ENCODE peak calls at places on chromosomes 3 and 15, in five cellular contexts. A is GM04504, Y is skeletal muscle cell, E is amniotic epithelial cell, O is Calu3. C is an unnamed sample.

GRCh38 chr3:9676780-9677179 is 26.9 kb upstream of the CPNE9 start:
- DNase-seq in A (no peak), E (no peak), O (no peak), Y (no peak), C (no peak)

GRCh38 chr3:100706365-100706764 is 2.9 kb upstream of the TFG start:
- DNase-seq in A (no peak), O (no peak), E (peak), Y (no peak), C (no peak)

GRCh38 chr3:188578579-188579363 is 424.8 kb downstream of the LPP start:
- DNase-seq in O (no peak), Y (peak), A (peak), E (peak), C (peak)

GRCh38 chr3:119810018-119810435 is 28.1 kb downstream of the NR1I2 start:
- DNase-seq in Y (no peak), A (no peak), O (no peak), E (peak), C (no peak)

GRCh38 chr3:122577409-122578028 is at the start of gene PARP15:
- DNase-seq in Y (no peak), E (no peak), O (peak), A (no peak), C (no peak)

GRCh38 chr3:40451551-40451950 is 5.6 kb upstream of the RPL14 start:
- DNase-seq in A (no peak), E (no peak), Y (no peak), O (no peak), C (no peak)

GRCh38 chr15:101675796-101676582 is 23.8 kb upstream of the TM2D3 start:
- DNase-seq in Y (peak), E (peak), A (peak), O (no peak), C (no peak)

GRCh38 chr3:137525471-137525870 is 238.6 kb upstream of the SOX14 start:
- DNase-seq in Y (no peak), A (no peak), E (no peak), O (no peak), C (no peak)

GRCh38 chr3:110687138-110687537 is 384.5 kb upstream of the NECTIN3 start:
- DNase-seq in A (no peak), O (no peak), E (peak), Y (no peak), C (no peak)